ENCODE peak calls at places on chromosomes 7 and 10, in seven cellular contexts. One of them, this sample, is unnamed.

GRCh38 chr7:73557397-73558257 is at the start of gene BCL7B:
- DNase-seq in H1: peak
- DNase-seq in IMR-90: peak
- DNase-seq in H9: peak
- DNase-seq in neuronal stem cell: peak
- DNase-seq in mesenchymal stem cell: peak
- DNase-seq in trophoblast cell: peak
- DNase-seq in this sample: peak

GRCh38 chr10:5381187-5381586 is 16.4 kb downstream of the UCN3 start:
- DNase-seq in H1: no peak
- DNase-seq in IMR-90: no peak
- DNase-seq in H9: no peak
- DNase-seq in neuronal stem cell: no peak
- DNase-seq in mesenchymal stem cell: no peak
- DNase-seq in trophoblast cell: no peak
- DNase-seq in this sample: no peak

GRCh38 chr10:32139223-32140073 is 83.2 kb upstream of the KIF5B start:
- DNase-seq in H1: peak
- DNase-seq in IMR-90: peak
- DNase-seq in H9: peak
- DNase-seq in neuronal stem cell: peak
- DNase-seq in mesenchymal stem cell: peak
- DNase-seq in trophoblast cell: peak
- DNase-seq in this sample: peak

GRCh38 chr7:27115161-27116018 is 12.9 kb upstream of the HOXA2 start:
- DNase-seq in H1: peak
- DNase-seq in IMR-90: peak
- DNase-seq in H9: no peak
- DNase-seq in neuronal stem cell: no peak
- DNase-seq in mesenchymal stem cell: peak
- DNase-seq in trophoblast cell: no peak
- DNase-seq in this sample: peak

GRCh38 chr10:30006410-30006809 is 53.0 kb downstream of the JCAD start:
- DNase-seq in H1: no peak
- DNase-seq in IMR-90: no peak
- DNase-seq in H9: no peak
- DNase-seq in neuronal stem cell: no peak
- DNase-seq in mesenchymal stem cell: no peak
- DNase-seq in trophoblast cell: no peak
- DNase-seq in this sample: no peak

GRCh38 chr7:2758673-2759603 is 70.9 kb downstream of the AMZ1 start:
- DNase-seq in H1: peak
- DNase-seq in IMR-90: no peak
- DNase-seq in H9: no peak
- DNase-seq in neuronal stem cell: no peak
- DNase-seq in mesenchymal stem cell: no peak
- DNase-seq in trophoblast cell: no peak
- DNase-seq in this sample: no peak

GRCh38 chr7:7157887-7158271 is 24.5 kb upstream of the C1GALT1 start:
- DNase-seq in H1: no peak
- DNase-seq in IMR-90: peak
- DNase-seq in H9: no peak
- DNase-seq in neuronal stem cell: no peak
- DNase-seq in mesenchymal stem cell: no peak
- DNase-seq in trophoblast cell: peak
- DNase-seq in this sample: no peak

GRCh38 chr7:24883632-24884013 is 96.4 kb downstream of the OSBPL3 start:
- DNase-seq in H1: no peak
- DNase-seq in IMR-90: no peak
- DNase-seq in H9: no peak
- DNase-seq in neuronal stem cell: no peak
- DNase-seq in mesenchymal stem cell: no peak
- DNase-seq in trophoblast cell: no peak
- DNase-seq in this sample: no peak

GRCh38 chr7:128783143-128783799 is 7.7 kb upstream of the OPN1SW start:
- DNase-seq in H1: peak
- DNase-seq in IMR-90: peak
- DNase-seq in H9: peak
- DNase-seq in neuronal stem cell: no peak
- DNase-seq in mesenchymal stem cell: peak
- DNase-seq in trophoblast cell: peak
- DNase-seq in this sample: peak

GRCh38 chr10:104353325-104354048 is at the start of gene CFAP58:
- DNase-seq in H1: peak
- DNase-seq in IMR-90: peak
- DNase-seq in H9: peak
- DNase-seq in neuronal stem cell: peak
- DNase-seq in mesenchymal stem cell: peak
- DNase-seq in trophoblast cell: peak
- DNase-seq in this sample: peak

GRCh38 chr7:123633553-123633952 is 22.1 kb upstream of the LMOD2 start:
- DNase-seq in H1: no peak
- DNase-seq in IMR-90: peak
- DNase-seq in H9: no peak
- DNase-seq in neuronal stem cell: no peak
- DNase-seq in mesenchymal stem cell: peak
- DNase-seq in trophoblast cell: peak
- DNase-seq in this sample: no peak

GRCh38 chr10:78599122-78599853 is 469.5 kb upstream of the ZMIZ1 start:
- DNase-seq in H1: no peak
- DNase-seq in IMR-90: no peak
- DNase-seq in H9: peak
- DNase-seq in neuronal stem cell: no peak
- DNase-seq in mesenchymal stem cell: no peak
- DNase-seq in trophoblast cell: no peak
- DNase-seq in this sample: no peak

GRCh38 chr10:66627156-66627555 is 298.7 kb upstream of the LRRTM3 start:
- DNase-seq in H1: no peak
- DNase-seq in IMR-90: no peak
- DNase-seq in H9: peak
- DNase-seq in neuronal stem cell: no peak
- DNase-seq in mesenchymal stem cell: peak
- DNase-seq in trophoblast cell: no peak
- DNase-seq in this sample: peak

GRCh38 chr10:70927221-70927943 is 39.0 kb upstream of the PCBD1 start:
- DNase-seq in H1: no peak
- DNase-seq in IMR-90: peak
- DNase-seq in H9: no peak
- DNase-seq in neuronal stem cell: no peak
- DNase-seq in mesenchymal stem cell: no peak
- DNase-seq in trophoblast cell: no peak
- DNase-seq in this sample: no peak

GRCh38 chr10:51569467-51569866 is 129.9 kb downstream of the CSTF2T start:
- DNase-seq in H1: no peak
- DNase-seq in IMR-90: no peak
- DNase-seq in H9: no peak
- DNase-seq in neuronal stem cell: no peak
- DNase-seq in mesenchymal stem cell: no peak
- DNase-seq in trophoblast cell: no peak
- DNase-seq in this sample: no peak

GRCh38 chr7:39085590-39086049 is 107.9 kb downstream of the POU6F2 start:
- DNase-seq in H1: no peak
- DNase-seq in IMR-90: no peak
- DNase-seq in H9: peak
- DNase-seq in neuronal stem cell: peak
- DNase-seq in mesenchymal stem cell: peak
- DNase-seq in trophoblast cell: no peak
- DNase-seq in this sample: peak

GRCh38 chr10:101783736-101784118 is 481 bp upstream of the NPM3 start:
- DNase-seq in H1: no peak
- DNase-seq in IMR-90: peak
- DNase-seq in H9: peak
- DNase-seq in neuronal stem cell: no peak
- DNase-seq in mesenchymal stem cell: no peak
- DNase-seq in trophoblast cell: peak
- DNase-seq in this sample: peak

GRCh38 chr7:139232893-139233292 is 1.9 kb downstream of the UBN2 start:
- DNase-seq in H1: no peak
- DNase-seq in IMR-90: peak
- DNase-seq in H9: no peak
- DNase-seq in neuronal stem cell: no peak
- DNase-seq in mesenchymal stem cell: peak
- DNase-seq in trophoblast cell: peak
- DNase-seq in this sample: no peak

GRCh38 chr7:122790558-122790957 is 87.8 kb upstream of the RNF148 start:
- DNase-seq in H1: no peak
- DNase-seq in IMR-90: no peak
- DNase-seq in H9: no peak
- DNase-seq in neuronal stem cell: no peak
- DNase-seq in mesenchymal stem cell: no peak
- DNase-seq in trophoblast cell: peak
- DNase-seq in this sample: no peak

GRCh38 chr10:2928219-2928840 is 139.0 kb upstream of the PFKP start:
- DNase-seq in H1: peak
- DNase-seq in IMR-90: peak
- DNase-seq in H9: peak
- DNase-seq in neuronal stem cell: peak
- DNase-seq in mesenchymal stem cell: peak
- DNase-seq in trophoblast cell: peak
- DNase-seq in this sample: peak

GRCh38 chr7:139783647-139784385 is 6.0 kb upstream of the HIPK2 start:
- DNase-seq in H1: no peak
- DNase-seq in IMR-90: no peak
- DNase-seq in H9: no peak
- DNase-seq in neuronal stem cell: no peak
- DNase-seq in mesenchymal stem cell: no peak
- DNase-seq in trophoblast cell: no peak
- DNase-seq in this sample: peak

GRCh38 chr7:66083677-66084076 is 8.1 kb downstream of the ASL start:
- DNase-seq in H1: no peak
- DNase-seq in IMR-90: no peak
- DNase-seq in H9: no peak
- DNase-seq in neuronal stem cell: no peak
- DNase-seq in mesenchymal stem cell: no peak
- DNase-seq in trophoblast cell: no peak
- DNase-seq in this sample: no peak

GRCh38 chr10:126242352-126243260 is 145.7 kb downstream of the ADAM12 start:
- DNase-seq in H1: no peak
- DNase-seq in IMR-90: peak
- DNase-seq in H9: no peak
- DNase-seq in neuronal stem cell: no peak
- DNase-seq in mesenchymal stem cell: peak
- DNase-seq in trophoblast cell: no peak
- DNase-seq in this sample: no peak

GRCh38 chr10:73480158-73480557 is 15.7 kb downstream of the PPP3CB start:
- DNase-seq in H1: no peak
- DNase-seq in IMR-90: peak
- DNase-seq in H9: no peak
- DNase-seq in neuronal stem cell: no peak
- DNase-seq in mesenchymal stem cell: peak
- DNase-seq in trophoblast cell: peak
- DNase-seq in this sample: peak

DNA sequence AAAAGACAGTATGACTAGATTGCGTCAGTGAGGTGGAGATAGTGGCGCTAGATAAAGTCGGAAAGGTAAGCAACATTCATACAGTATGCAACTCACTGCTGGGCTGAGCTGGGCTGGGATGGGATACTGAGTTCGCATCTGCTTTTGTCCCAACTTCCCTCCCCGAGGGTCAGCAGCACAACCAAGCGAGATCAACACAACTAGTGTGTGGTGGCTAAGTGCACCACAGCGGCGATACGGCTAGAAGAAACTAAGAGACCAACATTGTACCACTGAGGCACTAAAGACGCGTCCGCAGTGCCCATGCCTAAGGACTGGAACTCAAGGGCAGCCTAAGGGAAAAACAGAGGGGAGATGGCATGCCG is 467 bp downstream of the EXOSC1 start:
- DNase-seq in H1: no peak
- DNase-seq in IMR-90: no peak
- DNase-seq in H9: no peak
- DNase-seq in neuronal stem cell: no peak
- DNase-seq in mesenchymal stem cell: no peak
- DNase-seq in trophoblast cell: peak
- DNase-seq in this sample: no peak
- H4K8ac ChIP-seq in H1: peak
- H4K8ac ChIP-seq in IMR-90: peak
- H4K8ac ChIP-seq in H9: no peak
- H4K8ac ChIP-seq in neuronal stem cell: no peak
- H4K8ac ChIP-seq in mesenchymal stem cell: peak
- H4K8ac ChIP-seq in trophoblast cell: peak
- H4K8ac ChIP-seq in this sample: no peak

DNA sequence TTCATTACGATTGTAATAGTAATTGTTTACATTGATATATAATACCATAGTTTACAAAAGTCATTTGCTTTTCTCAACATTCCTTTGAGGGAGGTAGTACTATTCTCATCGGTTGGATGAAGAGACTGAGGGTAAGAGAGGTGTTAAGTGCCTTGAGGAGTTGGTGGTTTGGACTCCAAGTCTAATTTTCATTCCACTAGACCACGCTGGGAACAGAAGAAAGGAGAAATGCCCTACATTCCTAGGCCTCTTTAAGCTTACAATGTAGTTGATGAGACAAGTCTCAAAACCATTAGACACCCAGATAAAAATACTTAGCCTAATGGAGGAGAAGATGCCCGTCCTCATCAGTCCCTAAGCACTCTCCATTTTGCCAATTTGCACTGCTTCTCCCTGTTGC is 28.7 kb downstream of the CDK1 start:
- DNase-seq in H1: no peak
- DNase-seq in IMR-90: no peak
- DNase-seq in H9: no peak
- DNase-seq in neuronal stem cell: no peak
- DNase-seq in mesenchymal stem cell: no peak
- DNase-seq in trophoblast cell: peak
- DNase-seq in this sample: peak
- H4K8ac ChIP-seq in H1: no peak
- H4K8ac ChIP-seq in IMR-90: no peak
- H4K8ac ChIP-seq in H9: no peak
- H4K8ac ChIP-seq in neuronal stem cell: no peak
- H4K8ac ChIP-seq in mesenchymal stem cell: no peak
- H4K8ac ChIP-seq in trophoblast cell: no peak
- H4K8ac ChIP-seq in this sample: no peak

GRCh38 chr7:157745721-157746709 is 409.2 kb downstream of the DNAJB6 start:
- DNase-seq in H1: no peak
- DNase-seq in IMR-90: no peak
- DNase-seq in H9: no peak
- DNase-seq in neuronal stem cell: no peak
- DNase-seq in mesenchymal stem cell: no peak
- DNase-seq in trophoblast cell: no peak
- DNase-seq in this sample: no peak
- H4K8ac ChIP-seq in H1: no peak
- H4K8ac ChIP-seq in IMR-90: no peak
- H4K8ac ChIP-seq in H9: peak
- H4K8ac ChIP-seq in neuronal stem cell: no peak
- H4K8ac ChIP-seq in mesenchymal stem cell: no peak
- H4K8ac ChIP-seq in trophoblast cell: no peak
- H4K8ac ChIP-seq in this sample: no peak

GRCh38 chr10:48419714-48420113 is 113.2 kb downstream of the MAPK8 start:
- DNase-seq in H1: no peak
- DNase-seq in IMR-90: no peak
- DNase-seq in H9: no peak
- DNase-seq in neuronal stem cell: no peak
- DNase-seq in mesenchymal stem cell: no peak
- DNase-seq in trophoblast cell: no peak
- DNase-seq in this sample: no peak
- H4K8ac ChIP-seq in H1: no peak
- H4K8ac ChIP-seq in IMR-90: no peak
- H4K8ac ChIP-seq in H9: no peak
- H4K8ac ChIP-seq in neuronal stem cell: no peak
- H4K8ac ChIP-seq in mesenchymal stem cell: no peak
- H4K8ac ChIP-seq in trophoblast cell: no peak
- H4K8ac ChIP-seq in this sample: no peak

This sample was measured in mesendoderm.